ENCODE peak calls at places on chromosomes 6 and 20, in six cellular contexts. C, O, V, G, S and Q are unnamed samples. For H3K9me3, the result is how much of the 10 kb centered on the place peaks cover.

GRCh38 chr20:33005132-33005566 is 916 bp upstream of the SUN5 start:
- ATAC-seq in C (peak), O (no peak), V (peak), G (no peak), S (no peak), Q (no peak)

GRCh38 chr6:125868996-125869395 is 78.2 kb downstream of the NCOA7 start:
- ATAC-seq in C (peak), O (no peak), V (no peak), G (no peak), S (no peak), Q (no peak)

GRCh38 chr6:14748679-14749078 is 497.2 kb upstream of the JARID2 start:
- ATAC-seq in C (no peak), O (no peak), V (no peak), G (no peak), S (peak), Q (no peak)

GRCh38 chr6:132392792-132393191 is 8.5 kb downstream of the MOXD1 start:
- ATAC-seq in C (no peak), O (peak), V (peak), G (no peak), S (peak), Q (no peak)

GRCh38 chr6:75493400-75494064 is at the start of gene FILIP1:
- ATAC-seq in C (peak), O (no peak), V (peak), G (peak), S (peak), Q (peak)

GRCh38 chr6:116682334-116682712 is 1.3 kb downstream of the KPNA5 start:
- ATAC-seq in C (peak), O (no peak), V (no peak), G (no peak), S (peak), Q (no peak)

GRCh38 chr6:135739288-135739687 is 112.2 kb upstream of the PDE7B start:
- ATAC-seq in C (no peak), O (no peak), V (no peak), G (peak), S (no peak), Q (no peak)

GRCh38 chr6:135995160-135995898 is 143.8 kb downstream of the PDE7B start:
- ATAC-seq in C (no peak), O (no peak), V (peak), G (no peak), S (no peak), Q (no peak)

GRCh38 chr6:36169023-36170007 is 27.2 kb upstream of the BRPF3 start:
- ATAC-seq in C (no peak), O (no peak), V (no peak), G (no peak), S (peak), Q (no peak)

GRCh38 chr6:82331031-82331773 is 32.4 kb upstream of the TPBG start:
- ATAC-seq in C (peak), O (peak), V (peak), G (peak), S (peak), Q (peak)

GRCh38 chr6:132504757-132505156 is 8.2 kb downstream of the STX7 start:
- ATAC-seq in C (no peak), O (no peak), V (no peak), G (no peak), S (no peak), Q (no peak)

GRCh38 chr20:31747640-31748039 is 8.6 kb downstream of the TPX2 start:
- ATAC-seq in C (peak), O (no peak), V (no peak), G (no peak), S (peak), Q (no peak)

GRCh38 chr6:90436403-90436802 is 139.8 kb upstream of the BACH2 start:
- ATAC-seq in C (peak), O (no peak), V (no peak), G (no peak), S (no peak), Q (no peak)

GRCh38 chr6:159844737-159845645 is 44.9 kb downstream of the PNLDC1 start:
- ATAC-seq in C (peak), O (peak), V (no peak), G (peak), S (no peak), Q (no peak)

GRCh38 chr20:54657268-54657826 is 182.0 kb downstream of the DOK5 start:
- ATAC-seq in C (no peak), O (peak), V (no peak), G (no peak), S (no peak), Q (no peak)

GRCh38 chr20:25248501-25249172 is 752 bp downstream of the PYGB start:
- ATAC-seq in C (peak), O (peak), V (peak), G (peak), S (peak), Q (peak)

GRCh38 chr6:168132531-168133184 is 53.6 kb upstream of the FRMD1 start:
- ATAC-seq in C (peak), O (peak), V (peak), G (peak), S (no peak), Q (peak)

GRCh38 chr6:28355743-28356665 is 6.3 kb downstream of the ZKSCAN3 start:
- ATAC-seq in C (peak), O (peak), V (peak), G (peak), S (peak), Q (peak)

GRCh38 chr6:118500130-118501015 is 47.7 kb upstream of the PLN start:
- ATAC-seq in C (no peak), O (no peak), V (no peak), G (no peak), S (no peak), Q (no peak)

GRCh38 chr6:149212892-149213786 is 104.4 kb upstream of the TAB2 start:
- ATAC-seq in C (no peak), O (no peak), V (no peak), G (no peak), S (peak), Q (no peak)

GRCh38 chr6:33837971-33838665 is 34.3 kb upstream of the MLN start:
- ATAC-seq in C (no peak), O (no peak), V (no peak), G (no peak), S (no peak), Q (no peak)

GRCh38 chr6:53506872-53507271 is 38.0 kb downstream of the GCLC start:
- ATAC-seq in C (no peak), O (no peak), V (no peak), G (no peak), S (no peak), Q (no peak)

GRCh38 chr6:167437888-167438484 is 113.1 kb downstream of the TTLL2 start:
- ATAC-seq in C (no peak), O (no peak), V (no peak), G (no peak), S (no peak), Q (no peak)

GRCh38 chr6:111850288-111850937 is 22.8 kb downstream of the FYN start:
- ATAC-seq in C (no peak), O (no peak), V (no peak), G (peak), S (peak), Q (no peak)

GRCh38 chr6:138450445-138450844 is 46.4 kb downstream of the HEBP2 start:
- ATAC-seq in C (no peak), O (peak), V (no peak), G (no peak), S (peak), Q (no peak)

GRCh38 chr6:75528423-75528822 is 34.8 kb upstream of the FILIP1 start:
- ATAC-seq in C (no peak), O (no peak), V (no peak), G (peak), S (no peak), Q (peak)

GRCh38 chr6:43681303-43681702 is 6.3 kb downstream of the MRPS18A start:
- ATAC-seq in C (no peak), O (no peak), V (no peak), G (no peak), S (no peak), Q (no peak)

GRCh38 chr20:7123457-7123856 is 356.0 kb downstream of the BMP2 start:
- ATAC-seq in C (no peak), O (no peak), V (no peak), G (no peak), S (no peak), Q (no peak)

DNA sequence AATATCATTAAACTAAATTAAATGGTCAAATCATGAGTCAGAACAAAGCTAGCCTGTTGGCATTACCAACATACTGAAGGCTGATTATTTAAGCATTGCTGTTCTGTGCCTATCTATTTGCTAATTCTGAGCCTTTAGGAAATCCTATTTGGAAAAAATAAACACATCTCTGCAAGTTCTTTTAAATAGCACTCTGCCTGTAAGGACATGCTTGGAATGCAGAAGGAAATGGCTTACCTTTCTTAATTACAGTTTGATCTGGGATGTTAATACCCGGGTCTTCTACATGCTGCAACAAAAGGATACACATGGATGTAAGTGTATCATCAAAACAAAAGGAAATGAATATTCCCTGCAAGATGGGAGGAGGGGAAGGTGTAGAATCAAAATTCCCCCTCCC is 8.3 kb downstream of the TFAP2A start:
- ATAC-seq in C (no peak), O (no peak), V (no peak), G (no peak), S (no peak), Q (no peak)
- H3K4me3 ChIP-seq in C (no peak), O (no peak), V (peak), G (no peak), S (no peak), Q (no peak)

GRCh38 chr6:5754904-5755303 is 251.8 kb downstream of the NRN1 start:
- ATAC-seq in C (no peak), O (no peak), V (no peak), G (no peak), S (no peak), Q (no peak)
- H3K9me3 ChIP-seq in C (under half), O (under half), V (under half), G (under half), S (under half), Q (under half)

GRCh38 chr6:109440325-109441068 is at the start of the genes PPIL6 and SMPD2:
- ATAC-seq in C (peak), O (peak), V (peak), G (peak), S (peak), Q (peak)
- TF ChIP-seq EP300 in C (peak), O (no peak), V (no peak), G (no peak), S (no peak), Q (no peak)

GRCh38 chr20:13786143-13786828 is 1.5 kb downstream of the NDUFAF5 start:
- ATAC-seq in C (peak), O (no peak), V (no peak), G (no peak), S (no peak), Q (no peak)
- H3K4me3 ChIP-seq in C (peak), O (peak), V (peak), G (peak), S (peak), Q (peak)

GRCh38 chr6:69888842-69889590 is 22.7 kb downstream of the COL19A1 start:
- ATAC-seq in C (no peak), O (no peak), V (no peak), G (no peak), S (no peak), Q (no peak)
- H3K9me3 ChIP-seq in C (under half), O (under half), V (under half), G (under half), S (under half), Q (under half)

DNA sequence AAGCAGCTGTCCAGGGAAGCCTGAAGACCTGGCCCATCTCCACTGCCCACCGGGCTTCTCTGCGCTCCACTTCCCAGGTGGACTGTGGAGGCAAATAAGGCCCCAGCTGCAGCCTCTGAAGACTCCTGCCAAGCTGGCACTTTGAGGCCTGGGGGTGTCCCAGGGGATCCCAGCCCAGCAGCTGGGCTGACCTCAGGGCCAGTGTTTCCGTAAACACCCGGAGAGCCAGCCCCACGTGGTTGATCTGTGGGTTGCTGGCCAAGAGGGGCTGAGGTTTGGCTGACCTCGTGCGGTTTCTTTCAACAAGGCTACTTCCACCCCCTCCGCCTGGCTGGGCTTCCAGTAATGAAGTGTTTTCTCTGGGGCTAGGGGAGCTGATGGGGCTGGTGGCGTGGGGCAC is 12.4 kb upstream of the CCN5 start:
- ATAC-seq in C (peak), O (peak), V (no peak), G (peak), S (peak), Q (peak)
- TF ChIP-seq EP300 in C (no peak), O (no peak), V (no peak), G (no peak), S (no peak), Q (no peak)

GRCh38 chr20:48763183-48764030 is 64.4 kb downstream of the PREX1 start:
- ATAC-seq in C (no peak), O (no peak), V (no peak), G (peak), S (no peak), Q (peak)

GRCh38 chr20:48760403-48760889 is 67.4 kb downstream of the PREX1 start:
- ATAC-seq in C (no peak), O (no peak), V (peak), G (peak), S (peak), Q (peak)

GRCh38 chr20:48759631-48760245 is 68.1 kb downstream of the PREX1 start:
- ATAC-seq in C (no peak), O (no peak), V (no peak), G (no peak), S (no peak), Q (no peak)

GRCh38 chr20:48761023-48761785 is 66.6 kb downstream of the PREX1 start:
- ATAC-seq in C (no peak), O (no peak), V (peak), G (peak), S (peak), Q (no peak)

DNA sequence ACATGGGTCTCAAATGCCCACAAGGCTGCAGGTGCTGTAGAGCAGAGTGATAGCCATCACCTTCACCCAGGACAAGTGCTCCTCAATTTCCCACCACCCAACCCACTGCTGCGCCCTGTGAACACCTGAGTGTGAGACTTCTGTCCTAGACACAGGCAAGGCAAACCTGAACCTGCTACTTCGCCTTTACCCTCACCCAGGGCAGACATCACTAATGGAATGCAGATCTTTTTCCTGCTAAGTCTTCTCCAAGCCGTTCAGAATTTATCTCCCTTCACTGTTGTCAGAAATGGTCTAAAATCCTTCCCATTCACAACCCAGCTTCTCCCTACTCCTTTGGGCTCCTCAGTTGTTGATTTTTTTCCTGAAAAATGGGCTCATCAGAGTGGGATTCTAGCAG is 65.9 kb downstream of the PREX1 start:
- ATAC-seq in C (no peak), O (no peak), V (no peak), G (no peak), S (no peak), Q (no peak)
- H3K4me3 ChIP-seq in C (no peak), O (no peak), V (no peak), G (no peak), S (no peak), Q (no peak)